ENCODE peak calls at places on chromosomes 13 and 19, in nine cellular contexts. K is cardiac fibroblast, T is EL, Q is amniotic stem cell, U is GM19239, N is Calu3, O is HCEC 1CT, E is activated T-helper 1 cell treated with Interleukin-2 at 50 U/mL for 16 hours, Z is DMS79. G is an unnamed sample.

GRCh38 chr19:47111081-47111589 is 2.4 kb downstream of the ZC3H4 start:
- DNase-seq in U (no peak), T (no peak), Q (no peak), O (peak), E (no peak), K (no peak), N (no peak), Z (no peak), G (peak)

GRCh38 chr19:43353606-43354304 is at the start of gene CD177:
- DNase-seq in T (no peak), Z (no peak), U (no peak), N (no peak), E (no peak), O (no peak), K (no peak), Q (no peak), G (no peak)

GRCh38 chr13:23701646-23702045 is 131.4 kb downstream of the TNFRSF19 start:
- DNase-seq in T (no peak), O (no peak), E (no peak), Z (no peak), N (no peak), K (peak), U (no peak), Q (no peak), G (peak)

GRCh38 chr13:37109080-37109678 is 3.7 kb upstream of the CSNK1A1L start:
- DNase-seq in T (peak), Q (peak), U (no peak), Z (no peak), K (peak), E (no peak), O (peak), N (peak), G (no peak)

GRCh38 chr13:112735791-112736190 is 46.0 kb downstream of the ATP11A start:
- DNase-seq in E (no peak), N (no peak), Z (no peak), U (no peak), K (no peak), T (no peak), Q (no peak), O (no peak), G (no peak)

GRCh38 chr19:12806242-12807131 is at the start of gene RNASEH2A:
- DNase-seq in O (peak), Z (peak), T (peak), N (peak), U (peak), Q (peak), E (peak), K (peak), G (peak)

GRCh38 chr13:111911754-111912452 is 155.0 kb upstream of the SOX1 start:
- DNase-seq in Q (no peak), T (no peak), U (no peak), K (no peak), E (no peak), O (no peak), Z (no peak), N (no peak), G (no peak)

GRCh38 chr13:59279024-59279423 is 884.7 kb downstream of the DIAPH3 start:
- DNase-seq in O (no peak), U (no peak), Z (no peak), E (no peak), K (no peak), N (no peak), Q (no peak), T (no peak), G (no peak)